ENCODE peak calls at places on chromosomes 11 and 22, in four cellular contexts. C is GM12878, I is K562, T is IMR-90. X is an unnamed sample.

GRCh38 chr22:37173709-37174108 is 14.3 kb downstream of the C1QTNF6 start:
- DNase-seq in C (no peak), I (no peak), T (no peak), X (peak; percentile 4)

GRCh38 chr11:113859665-113860064 is 15.7 kb downstream of the USP28 start:
- DNase-seq in C (no peak), I (no peak), T (no peak), X (no peak)

GRCh38 chr11:94776351-94777321 is 8.5 kb downstream of the AMOTL1 start:
- DNase-seq in C (no peak), I (no peak), T (peak; percentile 74), X (no peak)

GRCh38 chr11:102269927-102270326 is 47.4 kb upstream of the BIRC3 start:
- DNase-seq in C (no peak), I (no peak), T (peak; percentile 81), X (no peak)

GRCh38 chr22:40635940-40636379 is 559 bp downstream of the MRTFA start:
- DNase-seq in C (no peak), I (no peak), T (no peak), X (no peak)

GRCh38 chr22:50180727-50181521 is 4.8 kb upstream of the TRABD start:
- DNase-seq in C (no peak), I (no peak), T (no peak), X (no peak)

GRCh38 chr11:94217705-94218104 is 86.7 kb upstream of the IZUMO1R start:
- DNase-seq in C (no peak), I (no peak), T (no peak), X (no peak)

GRCh38 chr11:69357458-69358397 is 63.8 kb downstream of the MYEOV start:
- DNase-seq in C (no peak), I (no peak), T (no peak), X (no peak)

GRCh38 chr11:13680501-13681264 is 12.2 kb downstream of the FAR1 start:
- DNase-seq in C (no peak), I (no peak), T (no peak), X (no peak)

GRCh38 chr22:39954584-39955055 is 5.6 kb upstream of the TMA7B start:
- DNase-seq in C (no peak), I (no peak), T (peak; percentile 94), X (no peak)

GRCh38 chr11:65863889-65864757 is 3.9 kb downstream of the MUS81 start:
- DNase-seq in C (no peak), I (no peak), T (no peak), X (no peak)

GRCh38 chr22:32558681-32559355 is 84.2 kb downstream of the FBXO7 start:
- DNase-seq in C (no peak), I (no peak), T (peak; percentile 79), X (no peak)

GRCh38 chr22:17430298-17430900 is 61.1 kb downstream of the CECR2 start:
- DNase-seq in C (no peak), I (no peak), T (no peak), X (no peak)

GRCh38 chr11:124194696-124195418 is 11.7 kb downstream of the OR10D3 start:
- DNase-seq in C (peak; percentile 9), I (peak; percentile 48), T (peak; percentile 58), X (peak; percentile 64)

GRCh38 chr22:19123936-19124335 is 1.7 kb upstream of the DGCR2 start:
- DNase-seq in C (no peak), I (no peak), T (no peak), X (no peak)

GRCh38 chr11:130001491-130002351 is 914 bp downstream of the PRDM10 start:
- DNase-seq in C (no peak), I (no peak), T (peak; percentile 25), X (no peak)

GRCh38 chr11:2417856-2418705 is 17.5 kb downstream of the TSSC4 start:
- DNase-seq in C (no peak), I (no peak), T (no peak), X (no peak)

GRCh38 chr11:3877252-3878035 is 22.0 kb downstream of the STIM1 start:
- DNase-seq in C (no peak), I (no peak), T (no peak), X (no peak)

GRCh38 chr22:30582788-30583575 is 8.5 kb upstream of the GAL3ST1 start:
- DNase-seq in C (no peak), I (no peak), T (no peak), X (no peak)

GRCh38 chr11:56705784-56706396 is 7.0 kb downstream of the OR9G1 start:
- DNase-seq in C (no peak), I (no peak), T (no peak), X (no peak)

GRCh38 chr11:23233075-23233474 is 372.8 kb upstream of the CCDC179 start:
- DNase-seq in C (no peak), I (no peak), T (peak; percentile 76), X (no peak)

GRCh38 chr11:95375881-95376280 is 144.9 kb upstream of the SESN3 start:
- DNase-seq in C (no peak), I (no peak), T (peak; percentile 43), X (no peak)

GRCh38 chr11:8257003-8257664 is 6.5 kb downstream of the LMO1 start:
- DNase-seq in C (no peak), I (no peak), T (no peak), X (no peak)

GRCh38 chr11:17594686-17595192 is 47.7 kb downstream of the OTOG start:
- DNase-seq in C (no peak), I (no peak), T (no peak), X (no peak)

GRCh38 chr11:64765291-64765803 is 5.6 kb upstream of the PYGM start:
- DNase-seq in C (no peak), I (no peak), T (no peak), X (peak; percentile 44)

GRCh38 chr11:133937015-133937414 is 19.8 kb downstream of the IGSF9B start:
- DNase-seq in C (no peak), I (no peak), T (no peak), X (peak; percentile 95)

GRCh38 chr11:133936136-133936535 is 20.6 kb downstream of the IGSF9B start:
- DNase-seq in C (no peak), I (no peak), T (no peak), X (peak; percentile 93)

GRCh38 chr11:133935551-133935910 is 21.2 kb downstream of the IGSF9B start:
- DNase-seq in C (no peak), I (no peak), T (no peak), X (no peak)

GRCh38 chr11:133937468-133937867 is 19.3 kb downstream of the IGSF9B start:
- DNase-seq in C (no peak), I (no peak), T (no peak), X (no peak)

GRCh38 chr11:133936551-133936950 is 20.2 kb downstream of the IGSF9B start:
- DNase-seq in C (no peak), I (no peak), T (no peak), X (no peak)
- TF ChIP-seq USF2 in C (no peak), I (no peak), T (no peak), X (no peak)

DNA sequence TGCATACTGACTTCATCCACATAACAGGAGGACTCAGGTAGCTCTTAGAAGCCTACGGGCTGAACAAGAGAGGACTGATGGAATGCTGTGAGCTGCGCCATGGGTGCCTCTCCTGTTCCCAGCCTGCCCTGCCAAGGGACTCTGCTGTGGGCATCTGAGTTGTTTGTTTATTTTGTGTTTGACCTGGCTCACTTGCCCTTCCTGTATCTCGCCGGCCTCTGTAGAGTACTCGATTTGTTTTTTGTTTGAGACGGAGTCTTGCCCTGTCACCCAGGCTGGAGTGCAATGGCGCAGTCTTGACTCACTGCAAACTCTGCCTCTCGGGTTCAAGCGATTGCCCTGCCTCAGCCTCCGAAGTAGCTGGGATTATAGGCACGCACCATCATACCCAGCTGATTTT is 1.8 kb downstream of the TTC38 start:
- DNase-seq in C (no peak), I (no peak), T (no peak), X (no peak)
- TF ChIP-seq RCOR1 in C (no peak), I (no peak), T (no peak), X (no peak)

GRCh38 chr22:35432226-35432905 is 32.4 kb downstream of the MCM5 start:
- DNase-seq in C (no peak), I (no peak), T (no peak), X (no peak)

GRCh38 chr22:35434061-35434750 is 34.3 kb downstream of the MCM5 start:
- DNase-seq in C (no peak), I (no peak), T (no peak), X (no peak)

GRCh38 chr22:35436421-35436820 is 36.5 kb downstream of the MCM5 start:
- DNase-seq in C (no peak), I (no peak), T (no peak), X (no peak)

GRCh38 chr22:35437038-35437437 is 37.1 kb downstream of the MCM5 start:
- DNase-seq in C (no peak), I (peak; percentile 81), T (no peak), X (peak; percentile 54)

DNA sequence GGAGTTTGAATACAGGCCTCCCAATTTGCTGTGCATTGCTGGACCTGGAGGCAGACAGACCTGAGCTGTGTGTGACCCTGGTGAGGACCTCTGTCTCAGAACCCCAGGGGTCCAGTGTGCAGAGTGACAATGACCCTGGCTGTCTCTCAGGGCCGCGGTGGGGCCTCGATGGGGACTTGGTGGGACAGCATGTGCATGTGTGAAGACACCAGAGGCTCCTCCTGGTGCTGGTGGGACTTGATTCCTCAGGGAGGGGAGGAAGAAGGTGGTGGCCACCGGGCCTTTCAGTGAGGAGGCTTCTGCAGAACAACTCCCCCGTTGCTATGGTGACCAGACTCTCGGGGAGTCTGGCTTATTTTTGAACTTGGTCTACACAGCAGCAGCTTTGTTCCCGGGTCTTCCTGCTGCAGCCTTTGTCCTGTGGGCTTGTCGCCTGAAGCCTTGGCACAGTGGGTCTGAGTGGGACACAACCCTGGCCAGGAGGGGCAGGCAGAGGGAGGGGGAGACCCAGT is 35.3 kb downstream of the MCM5 start:
- DNase-seq in C (no peak), I (no peak), T (no peak), X (no peak)
- TF ChIP-seq USF2 in C (no peak), I (no peak), T (no peak), X (no peak)

GRCh38 chr11:36229091-36229490 is 60.1 kb downstream of the COMMD9 start:
- DNase-seq in C (no peak), I (no peak), T (no peak), X (no peak)

GRCh38 chr11:36231300-36231699 is 57.9 kb downstream of the COMMD9 start:
- DNase-seq in C (no peak), I (no peak), T (peak; percentile 66), X (peak; percentile 74)

GRCh38 chr11:36233226-36233625 is 56.0 kb downstream of the COMMD9 start:
- DNase-seq in C (no peak), I (no peak), T (peak; percentile 16), X (no peak)

GRCh38 chr11:36227044-36227443 is 62.2 kb downstream of the COMMD9 start:
- DNase-seq in C (no peak), I (no peak), T (no peak), X (no peak)

DNA sequence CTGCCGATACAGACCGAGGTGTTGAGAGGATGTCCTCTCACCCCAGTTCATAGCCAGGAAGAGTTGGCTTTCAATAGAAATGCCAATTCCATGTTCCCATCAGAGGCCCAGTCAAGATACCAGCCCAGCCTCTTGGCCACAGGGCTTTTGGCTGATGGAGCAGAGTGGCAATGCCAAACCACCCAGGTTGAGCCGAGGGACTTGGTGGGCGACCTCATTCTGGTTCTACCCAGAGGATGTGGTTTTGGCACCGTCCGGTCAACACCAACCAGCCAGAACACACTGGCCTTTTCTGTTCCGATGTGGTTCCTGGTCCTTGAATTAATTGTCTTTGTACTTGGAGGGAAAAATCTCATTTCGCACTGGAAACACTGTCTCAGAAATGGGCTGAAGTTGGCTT is 60.5 kb downstream of the COMMD9 start:
- DNase-seq in C (no peak), I (no peak), T (no peak), X (no peak)
- TF ChIP-seq RCOR1 in C (no peak), I (no peak), T (no peak), X (no peak)

X was measured in SK-N-SH.